ENCODE peak calls at places on chromosome 12, in six cellular contexts. O is HTR-8/SVneo, G is foreskin fibroblast, T is GM10248, Q is GM03348, Z is GM23248. H is an unnamed sample.

GRCh38 chr12:112447106-112447505 is 28.4 kb downstream of the PTPN11 start:
- DNase-seq in Z (no peak), T (no peak), G (no peak), O (no peak), Q (no peak), H (no peak)

GRCh38 chr12:13176257-13176656 is 20.3 kb upstream of the EMP1 start:
- DNase-seq in T (no peak), O (no peak), Q (no peak), Z (no peak), G (no peak), H (no peak)

GRCh38 chr12:53207042-53207441 is at the start of gene ITGB7:
- DNase-seq in Z (no peak), G (no peak), O (no peak), Q (no peak), T (peak), H (no peak)

GRCh38 chr12:82832981-82833380 is 146.3 kb downstream of the TMTC2 start:
- DNase-seq in Q (no peak), O (no peak), G (no peak), Z (no peak), T (no peak), H (no peak)

GRCh38 chr12:23559268-23559753 is 390.2 kb downstream of the SOX5 start:
- DNase-seq in Z (no peak), G (no peak), T (no peak), O (no peak), Q (no peak), H (no peak)

GRCh38 chr12:129615001-129615400 is 288.8 kb downstream of the TMEM132D start:
- DNase-seq in Q (no peak), T (no peak), O (no peak), Z (no peak), G (no peak), H (no peak)

GRCh38 chr12:108306014-108306501 is 33.1 kb downstream of the CMKLR1 start:
- DNase-seq in G (peak), Z (peak), Q (peak), O (no peak), T (no peak), H (peak)

GRCh38 chr12:6788972-6789905 is at the start of gene CD4:
- DNase-seq in T (no peak), Z (no peak), G (no peak), Q (no peak), O (no peak), H (no peak)

GRCh38 chr12:49232940-49233841 is 31.7 kb upstream of the TUBA1C start:
- DNase-seq in G (peak), Z (no peak), O (no peak), T (no peak), Q (peak), H (peak)

GRCh38 chr12:55957106-55957859 is 8.6 kb downstream of the PMEL start:
- DNase-seq in Z (no peak), G (no peak), Q (no peak), T (no peak), O (no peak), H (no peak)

GRCh38 chr12:51891843-51892242 is 3.9 kb downstream of the ANKRD33 start:
- DNase-seq in T (no peak), G (peak), O (no peak), Q (peak), Z (peak), H (no peak)

GRCh38 chr12:46414591-46415268 is 42.2 kb upstream of the SLC38A2 start:
- DNase-seq in Q (no peak), Z (no peak), T (no peak), O (no peak), G (no peak), H (no peak)

GRCh38 chr12:52119398-52120254 is 40.1 kb downstream of the SMIM41 start:
- DNase-seq in Z (peak), T (peak), Q (peak), O (peak), G (no peak), H (peak)

GRCh38 chr12:76236640-76237039 is 111.6 kb downstream of the BBS10 start:
- DNase-seq in Z (peak), T (no peak), G (peak), O (no peak), Q (no peak), H (no peak)

GRCh38 chr12:44654641-44655625 is 221.2 kb downstream of the NELL2 start:
- DNase-seq in G (no peak), Z (no peak), O (no peak), Q (no peak), T (no peak), H (no peak)

GRCh38 chr12:6084261-6084968 is 40.1 kb downstream of the VWF start:
- DNase-seq in O (peak), G (peak), Q (peak), Z (peak), T (no peak), H (peak)

GRCh38 chr12:82758743-82759142 is 72.0 kb downstream of the TMTC2 start:
- DNase-seq in Q (no peak), Z (no peak), O (no peak), G (no peak), T (no peak), H (no peak)

GRCh38 chr12:26134540-26134939 is 9.7 kb upstream of the BHLHE41 start:
- DNase-seq in T (no peak), Q (no peak), G (no peak), Z (no peak), O (no peak), H (no peak)

GRCh38 chr12:100798799-100799198 is 4.2 kb downstream of the ANO4 start:
- DNase-seq in Q (no peak), T (no peak), O (no peak), G (no peak), Z (no peak), H (no peak)

GRCh38 chr12:67442347-67442841 is 173.2 kb downstream of the CAND1 start:
- DNase-seq in G (no peak), O (no peak), Z (no peak), Q (no peak), T (no peak), H (no peak)

GRCh38 chr12:1576410-1577240 is 17.8 kb downstream of the FBXL14 start:
- DNase-seq in G (peak), O (no peak), T (no peak), Q (peak), Z (peak), H (no peak)

GRCh38 chr12:6538420-6539275 is 4.3 kb downstream of the GAPDH start:
- DNase-seq in Z (peak), O (no peak), Q (peak), G (peak), T (no peak), H (no peak)

GRCh38 chr12:27276275-27276674 is 32.2 kb downstream of the STK38L start:
- DNase-seq in Q (no peak), Z (no peak), T (no peak), O (no peak), G (no peak), H (no peak)

GRCh38 chr12:49088190-49088931 is 6.2 kb downstream of the DHH start:
- DNase-seq in O (peak), Q (peak), T (peak), Z (peak), G (peak), H (peak)

GRCh38 chr12:56633465-56634241 is 3.5 kb upstream of the BAZ2A start:
- DNase-seq in O (no peak), T (no peak), Z (peak), Q (no peak), G (no peak), H (no peak)

GRCh38 chr12:76690916-76691700 is 72.8 kb upstream of the ZDHHC17 start:
- DNase-seq in O (no peak), G (no peak), Z (peak), Q (peak), T (no peak), H (peak)